ENCODE peak calls at places on chromosomes 5 and 9, in four cellular contexts. V is naive thymus-derived CD4-positive, alpha-beta T cell; X is stimulated activated CD8-positive, alpha-beta memory T cell treated with anti-CD3 and anti-CD28 coated beads, Interleukin-7, amount 100 ng/mL, for 1 hour; K is HEK293T. G is an unnamed sample.

GRCh38 chr9:37215456-37216229 is 95.3 kb downstream of the ZCCHC7 start:
- DNase-seq in V (no peak), X (no peak), K (no peak), G (no peak)

GRCh38 chr5:139383993-139384590 is 995 bp upstream of the SLC23A1 start:
- DNase-seq in V (no peak), X (no peak), K (no peak), G (no peak)

GRCh38 chr5:42429694-42430093 is 6.5 kb downstream of the GHR start:
- DNase-seq in V (no peak), X (no peak), K (no peak), G (no peak)

GRCh38 chr5:172616730-172617129 is 24.3 kb upstream of the NEURL1B start:
- DNase-seq in V (no peak), X (no peak), K (no peak), G (no peak)

GRCh38 chr5:83991566-83992224 is 271.0 kb upstream of the HAPLN1 start:
- DNase-seq in V (no peak), X (no peak), K (no peak), G (no peak)

GRCh38 chr9:91882628-91883027 is 67.4 kb downstream of the ROR2 start:
- DNase-seq in V (no peak), X (no peak), K (no peak), G (no peak)

GRCh38 chr5:14873093-14873492 is 1.5 kb upstream of the ANKH start:
- DNase-seq in V (no peak), X (no peak), K (no peak), G (no peak)

GRCh38 chr9:125732562-125732961 is 14.6 kb upstream of the PBX3 start:
- DNase-seq in V (no peak), X (no peak), K (no peak), G (no peak)

GRCh38 chr9:16787724-16788123 is 82.7 kb downstream of the BNC2 start:
- DNase-seq in V (no peak), X (no peak), K (no peak), G (no peak)

GRCh38 chr9:72734631-72735030 is 213.2 kb downstream of the TMC1 start:
- DNase-seq in V (no peak), X (no peak), K (no peak), G (no peak)

GRCh38 chr9:99732715-99733114 is 89.0 kb upstream of the NR4A3 start:
- DNase-seq in V (no peak), X (no peak), K (no peak), G (no peak)

GRCh38 chr9:135835131-135835530 is 72.2 kb downstream of the CAMSAP1 start:
- DNase-seq in V (no peak), X (no peak), K (no peak), G (no peak)

GRCh38 chr5:137856916-137857862 is 10.5 kb upstream of the MYOT start:
- DNase-seq in V (no peak), X (no peak), K (no peak), G (no peak)

GRCh38 chr5:175129121-175129520 is 314.9 kb downstream of the DRD1 start:
- DNase-seq in V (no peak), X (no peak), K (no peak), G (no peak)

GRCh38 chr9:123251741-123252140 is 16.6 kb downstream of the STRBP start:
- DNase-seq in V (no peak), X (no peak), K (no peak), G (no peak)

GRCh38 chr5:6408627-6409446 is 30.5 kb upstream of the MED10 start:
- DNase-seq in V (no peak), X (no peak), K (no peak), G (no peak)

GRCh38 chr5:172414618-172415599 is 39.4 kb downstream of the SH3PXD2B start:
- DNase-seq in V (no peak), X (no peak), K (no peak), G (no peak)

GRCh38 chr9:90900130-90900529 is 98.5 kb downstream of the SYK start:
- DNase-seq in V (no peak), X (no peak), K (no peak), G (no peak)

GRCh38 chr5:133365326-133365725 is 247.0 kb downstream of the FSTL4 start:
- DNase-seq in V (no peak), X (no peak), K (no peak), G (no peak)

GRCh38 chr9:98657897-98658296 is 50.8 kb downstream of the GABBR2 start:
- DNase-seq in V (no peak), X (no peak), K (no peak), G (no peak)

GRCh38 chr9:128628471-128629048 is 28.1 kb downstream of the DYNC2I2 start:
- DNase-seq in V (no peak), X (no peak), K (no peak), G (no peak)

GRCh38 chr9:35673132-35673997 is at the start of gene CA9:
- DNase-seq in V (no peak), X (no peak), K (no peak), G (no peak)

GRCh38 chr5:150053231-150053626 is 33.1 kb downstream of the CSF1R start:
- DNase-seq in V (no peak), X (no peak), K (no peak), G (no peak)

GRCh38 chr5:127055880-127056653 is 17.2 kb downstream of the C5orf63 start:
- DNase-seq in V (no peak), X (no peak), K (no peak), G (no peak)

GRCh38 chr9:119370816-119371215 is 1.6 kb upstream of the BRINP1 start:
- DNase-seq in V (no peak), X (no peak), K (peak), G (no peak)

GRCh38 chr5:74167206-74167929 is 473.2 kb downstream of the ENC1 start:
- DNase-seq in V (no peak), X (no peak), K (no peak), G (no peak)